ENCODE peak calls at places on chromosome 3, in seven cellular contexts. B, M, Q, E, C, N and Y are unnamed samples.

GRCh38 chr3:5389057-5389456 is 201.6 kb downstream of the EDEM1 start:
- DNase-seq in Q (peak), C (no peak), M (no peak), B (peak), E (no peak), N (no peak), Y (peak)

GRCh38 chr3:6717026-6717943 is 143.6 kb upstream of the GRM7 start:
- DNase-seq in E (no peak), M (no peak), Q (no peak), B (no peak), N (no peak), C (no peak), Y (no peak)

GRCh38 chr3:194296832-194297666 is 54.1 kb downstream of the CPN2 start:
- DNase-seq in M (no peak), E (no peak), Q (peak), B (no peak), C (no peak), N (no peak), Y (peak)

GRCh38 chr3:33218072-33218445 is 551 bp downstream of the SUSD5 start:
- DNase-seq in B (no peak), C (no peak), E (no peak), Q (no peak), M (no peak), N (no peak), Y (no peak)

GRCh38 chr3:128573707-128574162 is 76.9 kb downstream of the RPN1 start:
- DNase-seq in N (no peak), M (no peak), C (no peak), E (no peak), Q (no peak), B (no peak), Y (no peak)

GRCh38 chr3:38493019-38493418 is 3.1 kb upstream of the EXOG start:
- DNase-seq in B (no peak), Q (no peak), M (no peak), N (no peak), E (no peak), C (peak), Y (no peak)

GRCh38 chr3:43423142-43423541 is 136.8 kb downstream of the SNRK start:
- DNase-seq in E (no peak), C (no peak), Q (no peak), N (no peak), M (no peak), B (no peak), Y (no peak)

GRCh38 chr3:49076116-49076515 is 17.8 kb downstream of the QRICH1 start:
- DNase-seq in E (no peak), N (no peak), C (no peak), Q (no peak), B (no peak), M (no peak), Y (no peak)

GRCh38 chr3:39330824-39331223 is 1.3 kb downstream of the CCR8 start:
- DNase-seq in M (no peak), Q (no peak), N (no peak), E (no peak), B (no peak), C (no peak), Y (no peak)